ENCODE peak calls at places on chromosomes 16 and 17, in four cellular contexts. N is IMR-90, Z is K562, L is GM12878. C is an unnamed sample.

GRCh38 chr16:4892356-4893102 is 44.4 kb downstream of the PPL start:
- DNase-seq in L (no peak), N (peak), Z (no peak), C (no peak)

GRCh38 chr17:72682597-72682996 is 409.9 kb downstream of the SLC39A11 start:
- DNase-seq in L (no peak), Z (no peak), N (peak), C (peak)

GRCh38 chr17:83098241-83099085 is 19.1 kb downstream of the METRNL start:
- DNase-seq in L (no peak), Z (no peak), N (no peak), C (no peak)

GRCh38 chr17:11598274-11599221 is at the start of gene DNAH9:
- DNase-seq in Z (peak), N (no peak), L (no peak), C (peak)

GRCh38 chr17:17191346-17191792 is 14.8 kb downstream of the PLD6 start:
- DNase-seq in N (peak), Z (no peak), L (no peak), C (no peak)

GRCh38 chr17:4161179-4161559 is 18.2 kb downstream of the CYB5D2 start:
- DNase-seq in N (peak), L (no peak), Z (peak), C (peak)

GRCh38 chr17:32658470-32659418 is 172.0 kb downstream of the CDK5R1 start:
- DNase-seq in L (no peak), Z (no peak), N (no peak), C (no peak)

GRCh38 chr17:80261159-80261894 is 675 bp downstream of the RNF213 start:
- DNase-seq in L (no peak), N (peak), Z (peak), C (peak)

GRCh38 chr16:86093801-86094750 is 195.1 kb downstream of the IRF8 start:
- DNase-seq in L (no peak), Z (peak), N (no peak), C (no peak)

GRCh38 chr17:4861052-4861451 is 27.9 kb downstream of the MINK1 start:
- DNase-seq in N (no peak), Z (no peak), L (no peak), C (no peak)

GRCh38 chr17:9044796-9045470 is 23.6 kb downstream of the NTN1 start:
- DNase-seq in L (no peak), Z (no peak), N (no peak), C (no peak)

GRCh38 chr17:76354747-76355310 is 1.1 kb upstream of the PRPSAP1 start:
- DNase-seq in N (no peak), Z (peak), L (no peak), C (peak)

GRCh38 chr17:18093616-18094408 is 6.1 kb downstream of the DRG2 start:
- DNase-seq in N (peak), Z (peak), L (no peak), C (peak)

GRCh38 chr16:82044585-82044911 is 9.5 kb downstream of the HSD17B2 start:
- DNase-seq in N (no peak), Z (no peak), L (no peak), C (no peak)

GRCh38 chr16:626787-627457 is 3.9 kb upstream of the WFIKKN1 start:
- DNase-seq in N (peak), Z (peak), L (no peak), C (peak)

GRCh38 chr17:42002175-42002791 is 15.0 kb downstream of the DNAJC7 start:
- DNase-seq in Z (no peak), N (no peak), L (no peak), C (no peak)

GRCh38 chr17:59298512-59298911 is 32.9 kb upstream of the YPEL2 start:
- DNase-seq in Z (no peak), L (no peak), N (no peak), C (no peak)

GRCh38 chr16:86761117-86761971 is 183.0 kb downstream of the FOXL1 start:
- DNase-seq in L (no peak), Z (peak), N (peak), C (peak)

GRCh38 chr16:52925143-52925542 is 127.6 kb downstream of the CHD9NB start:
- DNase-seq in N (no peak), Z (no peak), L (no peak), C (no peak)

GRCh38 chr16:88194397-88195020 is 188.2 kb upstream of the ZNF469 start:
- DNase-seq in N (peak), L (no peak), Z (no peak), C (no peak)

GRCh38 chr16:63461248-63461841 is 1425.1 kb upstream of the CDH8 start:
- DNase-seq in Z (no peak), N (peak), L (no peak), C (peak)

GRCh38 chr17:51372345-51373004 is 112.1 kb downstream of the UTP18 start:
- DNase-seq in L (peak), Z (peak), N (peak), C (peak)

GRCh38 chr17:66716236-66717026 is 118.5 kb upstream of the CACNG5 start:
- DNase-seq in L (no peak), N (peak), Z (no peak), C (no peak)

GRCh38 chr16:49274936-49275730 is 6.5 kb downstream of the CBLN1 start:
- DNase-seq in N (no peak), Z (no peak), L (no peak), C (no peak)

GRCh38 chr17:7021993-7022778 is 664 bp upstream of the BCL6B start:
- DNase-seq in N (peak), L (no peak), Z (peak), C (peak)

GRCh38 chr17:7022791-7023571 is at the start of gene BCL6B:
- DNase-seq in L (no peak), Z (no peak), N (no peak), C (no peak)

GRCh38 chr17:7019406-7019805 is 3.4 kb upstream of the BCL6B start:
- DNase-seq in N (no peak), L (no peak), Z (no peak), C (no peak)

GRCh38 chr17:7019839-7020519 is 2.9 kb upstream of the BCL6B start:
- DNase-seq in Z (peak), L (no peak), N (peak), C (peak)

DNA sequence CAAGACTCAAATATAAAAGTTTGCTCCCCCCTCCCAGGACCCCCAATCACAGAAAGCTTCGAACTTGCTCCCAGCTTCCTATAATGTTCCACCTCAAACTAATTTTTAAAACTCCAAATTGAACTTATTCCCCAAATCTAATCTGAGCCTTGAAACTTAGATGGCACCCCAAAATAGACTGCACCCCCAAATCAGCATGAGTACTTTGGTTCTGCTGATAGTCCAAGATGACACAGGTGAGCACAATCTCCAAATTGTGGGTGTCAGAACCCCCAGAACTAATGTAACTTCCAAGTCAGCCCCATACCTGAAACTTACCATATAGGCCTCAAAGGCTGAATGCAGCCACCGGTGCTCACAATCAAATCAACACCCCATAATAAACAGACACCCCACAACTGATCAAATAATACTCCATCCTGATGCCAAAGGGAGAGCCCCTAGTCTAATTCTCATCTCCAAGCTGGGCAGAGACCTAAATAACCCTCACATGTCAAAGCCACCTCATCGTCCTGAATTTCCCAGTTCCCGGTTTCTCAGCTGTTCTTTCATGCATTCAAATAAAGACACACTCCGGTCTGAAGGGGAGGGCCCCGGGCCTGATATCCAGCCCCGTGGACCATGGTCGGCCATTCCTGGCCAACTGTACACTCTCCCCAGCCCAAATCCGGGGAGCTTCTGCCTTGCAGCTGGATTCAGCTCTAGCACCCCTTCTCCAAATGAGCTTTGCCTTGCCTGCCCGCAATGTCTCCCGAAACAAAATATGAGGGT is 1.8 kb upstream of the BCL6B start:
- DNase-seq in Z (no peak), N (no peak), L (no peak), C (no peak)
- TF ChIP-seq BHLHE40 in Z (no peak), N (no peak), L (no peak), C (no peak)

GRCh38 chr17:14125518-14126125 is 56.3 kb downstream of the COX10 start:
- DNase-seq in Z (no peak), L (no peak), N (no peak), C (no peak)
- TF ChIP-seq RCOR1 in Z (no peak), L (no peak), N (no peak), C (no peak)

GRCh38 chr17:6024576-6024975 is 45.6 kb upstream of the WSCD1 start:
- DNase-seq in Z (no peak), L (no peak), N (no peak), C (no peak)
- TF ChIP-seq BHLHE40 in Z (no peak), L (no peak), N (no peak), C (no peak)

DNA sequence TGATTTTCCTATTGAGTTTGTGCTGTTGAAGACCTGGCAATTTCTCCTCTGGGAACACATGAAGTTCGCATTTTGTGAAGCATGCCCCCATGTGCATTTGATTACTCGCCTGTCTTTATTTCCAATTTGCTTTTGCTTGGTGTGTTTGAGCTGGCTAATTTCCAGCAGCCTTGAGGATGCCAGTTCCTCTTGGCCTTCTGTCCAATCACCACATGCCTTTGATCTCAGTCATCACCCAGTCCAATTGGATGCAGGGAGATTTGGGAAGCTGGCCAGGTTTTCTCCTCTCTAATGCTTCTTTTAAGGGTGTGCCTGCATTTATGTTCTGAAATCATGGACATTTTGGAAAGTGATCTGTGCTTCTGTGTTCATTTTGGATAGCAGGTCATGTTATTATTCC is 3.8 kb upstream of the TMEM100 start:
- DNase-seq in L (no peak), Z (no peak), N (peak), C (peak)
- TF ChIP-seq RCOR1 in L (no peak), Z (no peak), N (no peak), C (no peak)

C was measured in A549.